ENCODE peak calls at places on chromosomes 11 and 22, in five cellular contexts. N is A549, M is tibial nerve, Y is SJSA1, X is cardiac fibroblast. S is an unnamed sample.

GRCh38 chr11:10302744-10303557 is 1.9 kb upstream of the ADM start:
- DNase-seq in N (peak), M (peak), Y (peak), X (peak), S (peak)

GRCh38 chr22:50698546-50698945 is 25.9 kb downstream of the SHANK3 start:
- DNase-seq in N (no peak), M (no peak), Y (no peak), X (no peak), S (no peak)

GRCh38 chr11:125924384-125925007 is 20.2 kb downstream of the DDX25 start:
- DNase-seq in N (no peak), M (no peak), Y (no peak), X (no peak), S (no peak)

GRCh38 chr22:40216041-40216756 is 38.5 kb downstream of the TNRC6B start:
- DNase-seq in N (no peak), M (no peak), Y (no peak), X (no peak), S (no peak)

GRCh38 chr11:17459211-17459610 is 17.4 kb downstream of the ABCC8 start:
- DNase-seq in N (no peak), M (no peak), Y (no peak), X (no peak), S (no peak)

GRCh38 chr11:108788565-108789199 is 123.8 kb downstream of the DDX10 start:
- DNase-seq in N (peak), M (no peak), Y (no peak), X (peak), S (peak)

GRCh38 chr11:93494341-93494740 is 48.9 kb downstream of the SMCO4 start:
- DNase-seq in N (no peak), M (no peak), Y (no peak), X (no peak), S (no peak)

GRCh38 chr22:36986242-36986821 is 32.9 kb downstream of the TST start:
- DNase-seq in N (peak), M (no peak), Y (no peak), X (no peak), S (no peak)

GRCh38 chr11:102600666-102601065 is 24.5 kb downstream of the MMP20 start:
- DNase-seq in N (peak), M (no peak), Y (no peak), X (no peak), S (no peak)

GRCh38 chr11:69401715-69402114 is 79.7 kb upstream of the LINC01488 start:
- DNase-seq in N (no peak), M (no peak), Y (no peak), X (no peak), S (no peak)

GRCh38 chr22:50275181-50276055 is 5.2 kb upstream of the MAPK11 start:
- DNase-seq in N (no peak), M (no peak), Y (no peak), X (no peak), S (no peak)

GRCh38 chr11:45110562-45110961 is 35.9 kb upstream of the PRDM11 start:
- DNase-seq in N (peak), M (peak), Y (peak), X (peak), S (peak)

GRCh38 chr22:42877597-42878340 is 20.7 kb upstream of the ARFGAP3 start:
- DNase-seq in N (no peak), M (no peak), Y (no peak), X (no peak), S (no peak)

GRCh38 chr11:96187779-96188624 is 155.0 kb downstream of the MAML2 start:
- DNase-seq in N (peak), M (no peak), Y (peak), X (peak), S (peak)

GRCh38 chr22:43005106-43005505 is 9.8 kb downstream of the PACSIN2 start:
- DNase-seq in N (no peak), M (no peak), Y (no peak), X (no peak), S (peak)

GRCh38 chr11:118241191-118242098 is 10.7 kb downstream of the MPZL3 start:
- DNase-seq in N (no peak), M (no peak), Y (no peak), X (peak), S (no peak)

GRCh38 chr11:120340529-120340928 is 4.3 kb downstream of the ARHGEF12 start:
- DNase-seq in N (no peak), M (no peak), Y (no peak), X (no peak), S (no peak)

GRCh38 chr11:31199403-31199802 is 170.1 kb downstream of the DCDC1 start:
- DNase-seq in N (no peak), M (no peak), Y (no peak), X (no peak), S (peak)

GRCh38 chr22:47198801-47199251 is 436.4 kb downstream of the TBC1D22A start:
- DNase-seq in N (no peak), M (no peak), Y (peak), X (no peak), S (no peak)

GRCh38 chr11:45405916-45406670 is 120.0 kb upstream of the SYT13 start:
- DNase-seq in N (peak), M (no peak), Y (no peak), X (peak), S (peak)

GRCh38 chr11:6269994-6270393 is 10.4 kb downstream of the CCKBR start:
- DNase-seq in N (peak), M (no peak), Y (no peak), X (no peak), S (no peak)

GRCh38 chr11:117834068-117834810 is 9.7 kb upstream of the FXYD2 start:
- DNase-seq in N (no peak), M (no peak), Y (no peak), X (no peak), S (peak)

GRCh38 chr11:1641096-1641495 is 11.5 kb downstream of the KRTAP5-5 start:
- DNase-seq in N (no peak), M (no peak), Y (no peak), X (no peak), S (no peak)

GRCh38 chr11:78812513-78813293 is 238.0 kb upstream of the NARS2 start:
- DNase-seq in N (no peak), M (no peak), Y (no peak), X (no peak), S (peak)

GRCh38 chr11:62324738-62325556 is 12.3 kb upstream of the ASRGL1 start:
- DNase-seq in N (peak), M (peak), Y (peak), X (peak), S (peak)

GRCh38 chr11:64754919-64755662 is 4.7 kb downstream of the PYGM start:
- DNase-seq in N (no peak), M (no peak), Y (no peak), X (no peak), S (no peak)

GRCh38 chr11:131146817-131147490 is 223.5 kb upstream of the NTM start:
- DNase-seq in N (no peak), M (no peak), Y (no peak), X (no peak), S (no peak)

GRCh38 chr22:49667236-49667635 is 160.4 kb downstream of the BRD1 start:
- DNase-seq in N (no peak), M (no peak), Y (peak), X (peak), S (no peak)

GRCh38 chr11:64592656-64593055 is 1.6 kb downstream of the SLC22A12 start:
- DNase-seq in N (no peak), M (no peak), Y (no peak), X (no peak), S (no peak)

GRCh38 chr11:8886332-8886731 is 24.7 kb upstream of the AKIP1 start:
- DNase-seq in N (no peak), M (no peak), Y (no peak), X (peak), S (peak)

GRCh38 chr11:70409871-70410270 is 11.5 kb downstream of the CTTN start:
- DNase-seq in N (no peak), M (no peak), Y (no peak), X (no peak), S (no peak)

GRCh38 chr22:21455334-21456089 is 11.7 kb upstream of the TMEM191C start:
- DNase-seq in N (no peak), M (no peak), Y (peak), X (no peak), S (no peak)

GRCh38 chr22:28484662-28485061 is 195.0 kb downstream of the TTC28 start:
- DNase-seq in N (no peak), M (no peak), Y (no peak), X (no peak), S (no peak)

GRCh38 chr22:40046126-40046525 is 51.4 kb downstream of the FAM83F start:
- DNase-seq in N (no peak), M (no peak), Y (no peak), X (no peak), S (no peak)

GRCh38 chr22:39723899-39724351 is 153.4 kb downstream of the CACNA1I start:
- DNase-seq in N (no peak), M (no peak), Y (no peak), X (peak), S (no peak)

GRCh38 chr11:120723751-120724150 is 212.2 kb downstream of the GRIK4 start:
- DNase-seq in N (no peak), M (no peak), Y (no peak), X (no peak), S (no peak)

GRCh38 chr11:74018331-74019005 is 9.6 kb upstream of the UCP3 start:
- DNase-seq in N (no peak), M (peak), Y (no peak), X (peak), S (no peak)

GRCh38 chr11:115929618-115930129 is 425.5 kb upstream of the CADM1 start:
- DNase-seq in N (no peak), M (no peak), Y (no peak), X (no peak), S (peak)

GRCh38 chr22:38347944-38348750 is 30.9 kb upstream of the CSNK1E start:
- DNase-seq in N (no peak), M (no peak), Y (no peak), X (no peak), S (no peak)

S was measured in NCI-H69.